ENCODE peak calls at places on chromosomes 16 and 17, in eight cellular contexts. A, J, N, I, O, U, E and F are unnamed samples.

GRCh38 chr17:79182176-79183160 is 107.8 kb downstream of the ENGASE start:
- DNase-seq in A (no peak), E (peak; percentile 74), U (no peak), I (no peak), O (no peak), J (no peak), N (no peak), F (no peak)

GRCh38 chr16:72946474-72947194 is 101.3 kb downstream of the ZFHX3 start:
- DNase-seq in E (no peak), I (no peak), A (peak; percentile 85), J (no peak), N (no peak), U (peak; percentile 79), O (no peak), F (peak; percentile 94)

GRCh38 chr16:50711040-50711439 is 17.6 kb downstream of the NOD2 start:
- DNase-seq in O (no peak), I (no peak), J (no peak), U (no peak), A (no peak), N (no peak), E (no peak), F (no peak)

GRCh38 chr17:78390241-78391050 is 12.0 kb downstream of the PGS1 start:
- DNase-seq in A (peak; percentile 75), E (peak; percentile 90), O (no peak), I (no peak), U (peak; percentile 91), J (no peak), N (peak; percentile 99), F (no peak)

GRCh38 chr17:32445075-32445427 is 741 bp downstream of the PSMD11 start:
- DNase-seq in U (peak; percentile 65), I (no peak), J (peak; percentile 26), O (no peak), A (peak; percentile 53), N (peak; percentile 62), E (peak; percentile 83), F (no peak)

GRCh38 chr17:1095853-1096675 is 83.7 kb downstream of the ABR start:
- DNase-seq in E (no peak), A (no peak), O (no peak), N (no peak), U (no peak), I (no peak), J (no peak), F (no peak)

GRCh38 chr16:57711993-57712392 is 17.4 kb downstream of the DRC7 start:
- DNase-seq in E (no peak), A (no peak), U (no peak), I (no peak), N (no peak), J (no peak), O (no peak), F (peak; percentile 16)

GRCh38 chr16:13708361-13708760 is 211.6 kb upstream of the ERCC4 start:
- DNase-seq in J (no peak), E (no peak), A (no peak), N (no peak), U (no peak), O (no peak), I (no peak), F (no peak)

GRCh38 chr16:30535106-30535776 is 583 bp upstream of the ZNF747 start:
- DNase-seq in I (no peak), A (no peak), N (no peak), O (no peak), J (no peak), E (peak; percentile 61), U (peak; percentile 37), F (no peak)

GRCh38 chr17:33140413-33141099 is 148.9 kb downstream of the SPACA3 start:
- DNase-seq in O (no peak), I (no peak), J (no peak), A (no peak), E (no peak), N (no peak), U (no peak), F (no peak)

GRCh38 chr16:30028438-30029093 is 2.5 kb downstream of the TLCD3B start:
- DNase-seq in U (peak; percentile 30), A (no peak), I (no peak), N (no peak), O (peak; percentile 30), J (no peak), E (peak; percentile 91), F (no peak)

GRCh38 chr17:9402590-9403199 is 172.9 kb downstream of the STX8 start:
- DNase-seq in O (peak; percentile 20), U (peak; percentile 60), I (no peak), J (no peak), E (peak; percentile 90), N (peak; percentile 23), A (no peak), F (no peak)

GRCh38 chr16:82653550-82654511 is 27.1 kb downstream of the CDH13 start:
- DNase-seq in I (peak; percentile 19), A (no peak), N (peak; percentile 91), O (peak; percentile 46), J (no peak), E (no peak), U (peak; percentile 91), F (no peak)

GRCh38 chr17:44155488-44155887 is 13.8 kb downstream of the HROB start:
- DNase-seq in J (no peak), N (no peak), U (no peak), E (peak; percentile 56), O (no peak), I (no peak), A (no peak), F (no peak)

GRCh38 chr16:75588716-75589115 is 22.5 kb downstream of the GABARAPL2 start:
- DNase-seq in E (no peak), N (no peak), J (no peak), U (no peak), O (no peak), A (no peak), I (no peak), F (no peak)

GRCh38 chr17:61784510-61784909 is 78.8 kb downstream of the BRIP1 start:
- DNase-seq in N (no peak), A (no peak), I (no peak), O (no peak), E (no peak), U (no peak), J (no peak), F (no peak)

GRCh38 chr17:10314332-10314731 is 58.5 kb downstream of the MYH13 start:
- DNase-seq in A (no peak), I (no peak), J (no peak), U (no peak), E (no peak), O (no peak), N (no peak), F (no peak)

GRCh38 chr16:70770968-70771552 is 29.9 kb downstream of the VAC14 start:
- DNase-seq in I (peak; percentile 56), E (peak; percentile 94), J (peak; percentile 75), O (peak; percentile 70), N (peak; percentile 48), U (peak; percentile 62), A (no peak), F (no peak)

GRCh38 chr17:69050999-69051775 is 9.5 kb downstream of the ABCA9 start:
- DNase-seq in I (no peak), J (no peak), A (no peak), O (no peak), N (peak; percentile 78), E (no peak), U (peak; percentile 88), F (no peak)

GRCh38 chr17:17702370-17702769 is 21.1 kb downstream of the RAI1 start:
- DNase-seq in E (no peak), O (no peak), I (no peak), A (no peak), U (no peak), J (no peak), N (no peak), F (no peak)

GRCh38 chr17:32684087-32684828 is 192.7 kb downstream of the MYO1D start:
- DNase-seq in I (no peak), J (no peak), A (no peak), N (no peak), E (no peak), U (no peak), O (no peak), F (no peak)

GRCh38 chr17:694239-694638 is 20.4 kb downstream of the VPS53 start:
- DNase-seq in A (no peak), O (no peak), E (no peak), I (no peak), U (peak; percentile 87), N (peak; percentile 99), J (no peak), F (no peak)

GRCh38 chr17:48492401-48493298 is 38.2 kb downstream of the HOXB1 start:
- DNase-seq in O (peak; percentile 84), A (peak; percentile 58), N (peak; percentile 68), U (peak; percentile 72), I (peak; percentile 34), J (peak; percentile 35), E (peak; percentile 91), F (no peak)

GRCh38 chr17:72602517-72603345 is 481.9 kb downstream of the SOX9 start:
- DNase-seq in E (peak; percentile 89), O (no peak), I (no peak), A (no peak), U (peak; percentile 58), J (no peak), N (peak; percentile 67), F (no peak)
- TF ChIP-seq CTCF in E (peak; percentile 64), O (no peak), I (no peak), A (no peak), U (peak; percentile 41), J (no peak), N (peak; percentile 46), F (no peak)

GRCh38 chr17:81254955-81255717 is 16.0 kb downstream of the NDUFAF8 start:
- DNase-seq in J (peak; percentile 84), O (no peak), I (peak; percentile 63), A (peak; percentile 92), U (peak; percentile 83), E (peak; percentile 93), N (peak; percentile 74), F (no peak)
- TF ChIP-seq CTCF in J (peak; percentile 63), O (no peak), I (peak; percentile 51), A (peak; percentile 52), U (peak; percentile 72), E (peak; percentile 63), N (peak; percentile 69), F (peak; percentile 30)

GRCh38 chr16:69563605-69564580 is 1.9 kb upstream of the NFAT5 start:
- DNase-seq in O (peak; percentile 75), N (no peak), A (no peak), J (no peak), U (peak; percentile 16), I (no peak), E (peak; percentile 72), F (no peak)
- TF ChIP-seq CTCF in O (no peak), N (no peak), A (no peak), J (no peak), U (no peak), I (no peak), E (no peak), F (no peak)

GRCh38 chr16:85686912-85687591 is 1.7 kb downstream of the GINS2 start:
- DNase-seq in U (no peak), J (no peak), N (no peak), O (no peak), I (no peak), A (peak; percentile 13), E (no peak), F (no peak)

GRCh38 chr16:85689285-85689949 is 663 bp upstream of the GINS2 start:
- DNase-seq in O (no peak), I (no peak), J (no peak), E (no peak), U (no peak), N (no peak), A (peak; percentile 8), F (no peak)

GRCh38 chr16:85688586-85689284 is at the start of gene GINS2:
- DNase-seq in I (peak; percentile 89), U (peak; percentile 91), J (peak; percentile 90), O (peak; percentile 100), E (peak; percentile 97), N (peak; percentile 90), A (peak; percentile 93), F (peak; percentile 88)

GRCh38 chr16:85689950-85690320 is 1.2 kb upstream of the GINS2 start:
- DNase-seq in N (no peak), I (no peak), O (no peak), J (no peak), A (peak; percentile 4), E (no peak), U (no peak), F (no peak)

GRCh38 chr16:85687651-85688471 is 893 bp downstream of the GINS2 start:
- DNase-seq in N (no peak), O (no peak), I (no peak), J (no peak), E (no peak), U (no peak), A (peak; percentile 13), F (no peak)
- TF ChIP-seq CTCF in N (no peak), O (no peak), I (no peak), J (no peak), E (no peak), U (no peak), A (no peak), F (no peak)